ENCODE peak calls at places on chromosomes 3 and 15, in nine cellular contexts. One of them, this sample, is unnamed.

GRCh38 chr15:99096894-99097426 is 7.9 kb upstream of the SYNM start:
- DNase-seq in uterus: peak; percentile 66
- DNase-seq in OCI-LY7: no peak
- DNase-seq in mammary epithelial cell: peak; percentile 77
- DNase-seq in CD8-positive, alpha-beta T cell: no peak
- DNase-seq in neuronal stem cell: no peak
- DNase-seq in H1: no peak
- DNase-seq in fibroblast of lung: peak; percentile 47
- DNase-seq in IMR-90: no peak
- DNase-seq in this sample: no peak

GRCh38 chr15:78390823-78391222 is 47.2 kb upstream of the IREB2 start:
- DNase-seq in uterus: no peak
- DNase-seq in OCI-LY7: no peak
- DNase-seq in mammary epithelial cell: no peak
- DNase-seq in CD8-positive, alpha-beta T cell: no peak
- DNase-seq in neuronal stem cell: no peak
- DNase-seq in H1: no peak
- DNase-seq in fibroblast of lung: no peak
- DNase-seq in IMR-90: no peak
- DNase-seq in this sample: no peak

GRCh38 chr15:40793216-40793989 is 13.5 kb upstream of the ZFYVE19 start:
- DNase-seq in uterus: no peak
- DNase-seq in OCI-LY7: no peak
- DNase-seq in mammary epithelial cell: peak; percentile 96
- DNase-seq in CD8-positive, alpha-beta T cell: no peak
- DNase-seq in neuronal stem cell: no peak
- DNase-seq in H1: no peak
- DNase-seq in fibroblast of lung: peak; percentile 91
- DNase-seq in IMR-90: peak; percentile 98
- DNase-seq in this sample: peak; percentile 51

GRCh38 chr3:127566801-127567200 is 23.7 kb downstream of the TPRA1 start:
- DNase-seq in uterus: no peak
- DNase-seq in OCI-LY7: no peak
- DNase-seq in mammary epithelial cell: no peak
- DNase-seq in CD8-positive, alpha-beta T cell: no peak
- DNase-seq in neuronal stem cell: no peak
- DNase-seq in H1: no peak
- DNase-seq in fibroblast of lung: no peak
- DNase-seq in IMR-90: no peak
- DNase-seq in this sample: no peak

GRCh38 chr3:112653209-112653871 is 12.4 kb upstream of the CCDC80 start:
- DNase-seq in uterus: no peak
- DNase-seq in OCI-LY7: no peak
- DNase-seq in mammary epithelial cell: peak; percentile 90
- DNase-seq in CD8-positive, alpha-beta T cell: no peak
- DNase-seq in neuronal stem cell: no peak
- DNase-seq in H1: no peak
- DNase-seq in fibroblast of lung: peak; percentile 91
- DNase-seq in IMR-90: peak; percentile 98
- DNase-seq in this sample: no peak

GRCh38 chr15:66739287-66739686 is 37.3 kb downstream of the SMAD6 start:
- DNase-seq in uterus: no peak
- DNase-seq in OCI-LY7: no peak
- DNase-seq in mammary epithelial cell: no peak
- DNase-seq in CD8-positive, alpha-beta T cell: no peak
- DNase-seq in neuronal stem cell: no peak
- DNase-seq in H1: no peak
- DNase-seq in fibroblast of lung: no peak
- DNase-seq in IMR-90: no peak
- DNase-seq in this sample: no peak

GRCh38 chr3:141412936-141413354 is 44.6 kb downstream of the ZBTB38 start:
- DNase-seq in uterus: peak; percentile 93
- DNase-seq in OCI-LY7: no peak
- DNase-seq in mammary epithelial cell: peak; percentile 64
- DNase-seq in CD8-positive, alpha-beta T cell: no peak
- DNase-seq in neuronal stem cell: no peak
- DNase-seq in H1: no peak
- DNase-seq in fibroblast of lung: peak; percentile 94
- DNase-seq in IMR-90: peak; percentile 85
- DNase-seq in this sample: peak; percentile 91

GRCh38 chr3:177463863-177464262 is 266.6 kb upstream of the TBL1XR1 start:
- DNase-seq in uterus: no peak
- DNase-seq in OCI-LY7: no peak
- DNase-seq in mammary epithelial cell: no peak
- DNase-seq in CD8-positive, alpha-beta T cell: no peak
- DNase-seq in neuronal stem cell: no peak
- DNase-seq in H1: no peak
- DNase-seq in fibroblast of lung: peak; percentile 49
- DNase-seq in IMR-90: peak; percentile 79
- DNase-seq in this sample: no peak

GRCh38 chr3:194740859-194741486 is 55.3 kb downstream of the FAM43A start:
- DNase-seq in uterus: no peak
- DNase-seq in OCI-LY7: no peak
- DNase-seq in mammary epithelial cell: peak; percentile 50
- DNase-seq in CD8-positive, alpha-beta T cell: no peak
- DNase-seq in neuronal stem cell: no peak
- DNase-seq in H1: no peak
- DNase-seq in fibroblast of lung: peak; percentile 9
- DNase-seq in IMR-90: peak; percentile 41
- DNase-seq in this sample: no peak

GRCh38 chr15:77791994-77792393 is 159.3 kb upstream of the LINGO1 start:
- DNase-seq in uterus: no peak
- DNase-seq in OCI-LY7: no peak
- DNase-seq in mammary epithelial cell: no peak
- DNase-seq in CD8-positive, alpha-beta T cell: no peak
- DNase-seq in neuronal stem cell: no peak
- DNase-seq in H1: no peak
- DNase-seq in fibroblast of lung: no peak
- DNase-seq in IMR-90: no peak
- DNase-seq in this sample: no peak

DNA sequence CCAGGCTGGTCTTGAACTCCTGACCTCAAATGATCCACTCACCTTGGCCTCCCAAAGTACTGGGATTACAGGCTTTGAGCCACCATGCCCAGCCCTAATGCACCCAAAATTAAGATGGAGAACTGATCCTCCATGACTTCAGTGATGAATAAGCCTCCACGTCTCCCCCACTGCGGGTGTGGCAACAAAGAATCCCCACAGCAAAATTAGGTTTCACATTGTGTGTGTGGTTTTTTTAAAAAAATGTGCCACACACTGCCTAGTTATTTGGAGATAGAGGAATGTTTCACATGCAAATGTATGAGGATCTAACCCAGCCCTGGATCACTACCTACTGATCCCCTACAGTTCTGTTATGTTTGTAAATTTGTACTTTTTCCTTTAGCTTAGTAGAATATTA is 17.3 kb downstream of the HDAC11 start:
- DNase-seq in uterus: no peak
- DNase-seq in OCI-LY7: no peak
- DNase-seq in mammary epithelial cell: peak; percentile 45
- DNase-seq in CD8-positive, alpha-beta T cell: no peak
- DNase-seq in neuronal stem cell: no peak
- DNase-seq in H1: no peak
- DNase-seq in fibroblast of lung: no peak
- DNase-seq in IMR-90: no peak
- DNase-seq in this sample: no peak
- H3K27ac ChIP-seq in uterus: no peak overlapping the region
- H3K27ac ChIP-seq in OCI-LY7: no peak overlapping the region
- H3K27ac ChIP-seq in mammary epithelial cell: no peak overlapping the region
- H3K27ac ChIP-seq in CD8-positive, alpha-beta T cell: no peak overlapping the region
- H3K27ac ChIP-seq in neuronal stem cell: no peak overlapping the region
- H3K27ac ChIP-seq in H1: no peak overlapping the region
- H3K27ac ChIP-seq in fibroblast of lung: no peak overlapping the region
- H3K27ac ChIP-seq in IMR-90: no peak overlapping the region
- H3K27ac ChIP-seq in this sample: no peak overlapping the region

GRCh38 chr3:122325769-122326168 is 721 bp downstream of the CSTA start:
- DNase-seq in uterus: no peak
- DNase-seq in OCI-LY7: no peak
- DNase-seq in mammary epithelial cell: no peak
- DNase-seq in CD8-positive, alpha-beta T cell: no peak
- DNase-seq in neuronal stem cell: no peak
- DNase-seq in H1: no peak
- DNase-seq in fibroblast of lung: no peak
- DNase-seq in IMR-90: no peak
- DNase-seq in this sample: no peak

GRCh38 chr3:122322095-122323075 is 2.7 kb upstream of the CSTA start:
- DNase-seq in uterus: no peak
- DNase-seq in OCI-LY7: no peak
- DNase-seq in mammary epithelial cell: no peak
- DNase-seq in CD8-positive, alpha-beta T cell: no peak
- DNase-seq in neuronal stem cell: no peak
- DNase-seq in H1: no peak
- DNase-seq in fibroblast of lung: no peak
- DNase-seq in IMR-90: no peak
- DNase-seq in this sample: no peak

DNA sequence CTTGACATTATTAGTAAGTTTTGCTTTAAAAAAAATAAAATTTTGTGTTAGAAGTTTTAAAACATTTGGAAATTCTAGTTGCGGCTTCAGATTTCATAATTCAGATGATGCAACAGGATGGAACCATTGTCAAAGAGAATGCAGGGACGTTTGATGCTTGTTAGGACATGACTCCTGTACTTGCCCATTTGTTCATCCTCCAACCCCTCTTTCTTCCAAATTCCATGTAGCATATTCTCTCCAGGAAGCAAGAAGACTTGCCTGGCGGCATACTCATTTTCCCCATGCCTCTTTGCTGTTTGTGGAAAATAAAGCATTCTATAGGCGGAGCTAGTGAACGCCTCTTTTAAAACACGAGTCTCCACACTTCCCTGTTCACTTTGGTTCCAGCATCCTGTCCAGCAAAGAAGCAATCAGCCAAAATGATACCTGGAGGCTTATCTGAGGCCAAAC is at the start of gene CSTA:
- DNase-seq in uterus: no peak
- DNase-seq in OCI-LY7: no peak
- DNase-seq in mammary epithelial cell: peak; percentile 96
- DNase-seq in CD8-positive, alpha-beta T cell: no peak
- DNase-seq in neuronal stem cell: no peak
- DNase-seq in H1: no peak
- DNase-seq in fibroblast of lung: peak; percentile 36
- DNase-seq in IMR-90: no peak
- DNase-seq in this sample: no peak
- H3K4me1 ChIP-seq in uterus: no peaks in the 10 kb centered on the region
- H3K4me1 ChIP-seq in OCI-LY7: peaks cover 7% of the 10 kb centered on the region
- H3K4me1 ChIP-seq in mammary epithelial cell: peaks cover 16% of the 10 kb centered on the region
- H3K4me1 ChIP-seq in CD8-positive, alpha-beta T cell: peaks cover 15% of the 10 kb centered on the region
- H3K4me1 ChIP-seq in neuronal stem cell: no peaks in the 10 kb centered on the region
- H3K4me1 ChIP-seq in H1: no peaks in the 10 kb centered on the region
- H3K4me1 ChIP-seq in fibroblast of lung: no peaks in the 10 kb centered on the region
- H3K4me1 ChIP-seq in IMR-90: no peaks in the 10 kb centered on the region
- H3K4me1 ChIP-seq in this sample: no peaks in the 10 kb centered on the region

DNA sequence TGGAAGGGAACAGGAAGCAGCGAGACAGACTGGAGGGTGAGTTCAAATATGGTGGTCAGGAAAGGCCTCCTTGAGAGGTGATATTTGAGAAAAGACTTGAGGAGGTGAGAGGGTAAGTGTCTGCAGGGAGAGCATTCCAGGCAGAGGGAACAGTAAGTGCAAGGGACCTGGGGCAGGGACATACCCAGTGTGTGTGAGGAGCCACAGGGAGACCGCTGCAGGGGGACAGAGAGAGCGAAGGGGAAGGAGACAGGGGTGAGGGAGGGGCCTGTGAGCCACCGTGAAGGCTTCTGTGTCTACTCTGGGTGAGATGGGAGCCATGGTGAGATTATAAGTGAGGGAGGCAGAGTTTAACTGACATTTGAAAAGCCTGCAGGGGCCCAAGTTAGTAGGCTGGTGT is 38.0 kb downstream of the WNT7A start:
- DNase-seq in uterus: no peak
- DNase-seq in OCI-LY7: no peak
- DNase-seq in mammary epithelial cell: no peak
- DNase-seq in CD8-positive, alpha-beta T cell: no peak
- DNase-seq in neuronal stem cell: no peak
- DNase-seq in H1: no peak
- DNase-seq in fibroblast of lung: no peak
- DNase-seq in IMR-90: no peak
- DNase-seq in this sample: no peak
- H3K27ac ChIP-seq in uterus: no peak overlapping the region
- H3K27ac ChIP-seq in OCI-LY7: no peak overlapping the region
- H3K27ac ChIP-seq in mammary epithelial cell: peak overlapping the region; percentile 28
- H3K27ac ChIP-seq in CD8-positive, alpha-beta T cell: no peak overlapping the region
- H3K27ac ChIP-seq in neuronal stem cell: no peak overlapping the region
- H3K27ac ChIP-seq in H1: no peak overlapping the region
- H3K27ac ChIP-seq in fibroblast of lung: no peak overlapping the region
- H3K27ac ChIP-seq in IMR-90: no peak overlapping the region
- H3K27ac ChIP-seq in this sample: no peak overlapping the region

DNA sequence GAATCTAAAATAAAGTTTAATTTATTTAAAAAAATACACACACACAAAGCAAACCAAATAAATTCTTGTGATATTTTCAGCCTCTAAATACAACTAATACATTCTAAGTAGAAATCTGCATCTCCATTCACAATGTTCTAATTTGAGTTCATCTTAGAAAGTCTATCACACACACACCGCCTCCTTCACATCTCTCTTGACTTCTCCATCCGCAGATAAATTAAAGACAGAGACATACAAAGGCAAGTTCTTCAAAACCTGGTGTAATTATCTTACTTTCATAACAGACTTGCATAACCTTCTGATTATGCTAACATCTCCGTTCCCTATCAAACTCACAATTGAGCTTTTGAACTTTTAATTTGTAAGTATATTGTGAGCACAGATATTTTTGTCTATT is 657.3 kb downstream of the VGLL3 start:
- DNase-seq in uterus: no peak
- DNase-seq in OCI-LY7: no peak
- DNase-seq in mammary epithelial cell: no peak
- DNase-seq in CD8-positive, alpha-beta T cell: no peak
- DNase-seq in neuronal stem cell: no peak
- DNase-seq in H1: no peak
- DNase-seq in fibroblast of lung: no peak
- DNase-seq in IMR-90: no peak
- DNase-seq in this sample: no peak
- H3K4me1 ChIP-seq in uterus: no peaks in the 10 kb centered on the region
- H3K4me1 ChIP-seq in OCI-LY7: no peaks in the 10 kb centered on the region
- H3K4me1 ChIP-seq in mammary epithelial cell: no peaks in the 10 kb centered on the region
- H3K4me1 ChIP-seq in CD8-positive, alpha-beta T cell: no peaks in the 10 kb centered on the region
- H3K4me1 ChIP-seq in neuronal stem cell: no peaks in the 10 kb centered on the region
- H3K4me1 ChIP-seq in H1: no peaks in the 10 kb centered on the region
- H3K4me1 ChIP-seq in fibroblast of lung: no peaks in the 10 kb centered on the region
- H3K4me1 ChIP-seq in IMR-90: no peaks in the 10 kb centered on the region
- H3K4me1 ChIP-seq in this sample: no peaks in the 10 kb centered on the region

DNA sequence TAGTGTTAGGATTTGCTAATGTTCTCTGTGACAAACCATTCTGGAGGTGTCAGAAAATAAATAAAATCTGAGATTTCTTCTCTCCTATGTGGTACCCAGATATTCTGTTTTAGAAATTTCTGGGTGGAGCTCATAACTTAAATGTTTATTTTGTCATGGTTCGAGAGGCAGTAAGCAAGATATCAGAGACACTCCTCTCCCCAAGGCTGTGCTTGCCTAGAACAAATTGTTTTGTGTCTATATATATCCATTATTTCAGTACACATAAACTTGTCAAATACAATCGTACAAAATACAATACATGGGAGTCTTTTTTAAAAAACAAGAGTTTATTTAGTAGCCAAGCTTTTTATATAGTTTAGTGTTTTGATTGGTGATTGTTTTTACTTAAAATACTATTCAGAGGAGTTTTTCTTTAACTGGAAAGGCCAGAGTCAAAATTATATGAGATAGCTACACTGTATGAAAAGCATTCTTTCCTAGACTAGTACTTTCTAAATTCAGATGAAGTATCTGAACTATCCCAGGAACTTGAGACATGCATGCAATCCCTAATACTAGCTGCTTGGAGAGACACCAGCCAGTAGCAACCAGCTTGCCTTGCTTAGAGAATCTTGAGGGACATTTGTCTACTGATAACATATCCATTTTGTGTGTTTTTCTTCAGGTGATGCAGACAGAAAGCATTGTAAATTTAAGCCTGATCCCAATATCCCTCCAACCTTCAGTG is 4.7 kb downstream of the EXOG start:
- DNase-seq in uterus: no peak
- DNase-seq in OCI-LY7: no peak
- DNase-seq in mammary epithelial cell: no peak
- DNase-seq in CD8-positive, alpha-beta T cell: no peak
- DNase-seq in neuronal stem cell: no peak
- DNase-seq in H1: no peak
- DNase-seq in fibroblast of lung: no peak
- DNase-seq in IMR-90: no peak
- DNase-seq in this sample: no peak
- H3K27ac ChIP-seq in uterus: no peak overlapping the region
- H3K27ac ChIP-seq in OCI-LY7: no peak overlapping the region
- H3K27ac ChIP-seq in mammary epithelial cell: no peak overlapping the region
- H3K27ac ChIP-seq in CD8-positive, alpha-beta T cell: no peak overlapping the region
- H3K27ac ChIP-seq in neuronal stem cell: no peak overlapping the region
- H3K27ac ChIP-seq in H1: no peak overlapping the region
- H3K27ac ChIP-seq in fibroblast of lung: no peak overlapping the region
- H3K27ac ChIP-seq in IMR-90: peak overlapping the region; percentile 33
- H3K27ac ChIP-seq in this sample: no peak overlapping the region